ENCODE peak calls at places on chromosome 22, in seven cellular contexts. W, P, C, R, D, L and O are unnamed samples.

GRCh38 chr22:22086501-22087158 is 104.0 kb upstream of the TOP3B start:
- DNase-seq in W (no peak), P (no peak), C (peak), R (no peak), D (no peak), L (no peak), O (no peak)

GRCh38 chr22:38327805-38328204 is 10.6 kb upstream of the CSNK1E start:
- DNase-seq in W (no peak), P (no peak), C (peak), R (no peak), D (no peak), L (no peak), O (no peak)

GRCh38 chr22:50576806-50577696 is 1.2 kb downstream of the CPT1B start:
- DNase-seq in W (no peak), P (no peak), C (no peak), R (no peak), D (no peak), L (no peak), O (no peak)

GRCh38 chr22:22207845-22208564 is 36.6 kb upstream of the VPREB1 start:
- DNase-seq in W (peak), P (peak), C (peak), R (peak), D (peak), L (peak), O (peak)

GRCh38 chr22:42475122-42475521 is 42.9 kb upstream of the NFAM1 start:
- DNase-seq in W (no peak), P (no peak), C (no peak), R (no peak), D (no peak), L (no peak), O (no peak)

GRCh38 chr22:49331223-49331815 is 496.4 kb downstream of the BRD1 start:
- DNase-seq in W (no peak), P (no peak), C (no peak), R (no peak), D (no peak), L (no peak), O (no peak)

GRCh38 chr22:43015677-43016042 is 711 bp upstream of the PACSIN2 start:
- DNase-seq in W (no peak), P (no peak), C (no peak), R (no peak), D (no peak), L (no peak), O (no peak)

GRCh38 chr22:43618517-43618916 is 193.6 kb downstream of the EFCAB6 start:
- DNase-seq in W (no peak), P (no peak), C (no peak), R (no peak), D (no peak), L (no peak), O (no peak)

GRCh38 chr22:43892183-43892894 is 526 bp upstream of the PNPLA5 start:
- DNase-seq in W (no peak), P (no peak), C (no peak), R (no peak), D (no peak), L (no peak), O (no peak)

GRCh38 chr22:22830193-22830592 is 57.4 kb upstream of the IGLL5 start:
- DNase-seq in W (no peak), P (no peak), C (no peak), R (no peak), D (no peak), L (no peak), O (no peak)

GRCh38 chr22:37019309-37020191 is at the start of the genes MPST and TST:
- DNase-seq in W (peak), P (no peak), C (peak), R (peak), D (peak), L (peak), O (peak)